ENCODE peak calls at places on chromosomes 4 and X, in four cellular contexts. Z, S, V and H are unnamed samples.
A peak's percentile ranks its signal among the peaks of the same experiment; 100 is the strongest.

GRCh38 chr4:38164346-38164745 is 204.1 kb downstream of the PTTG2 start:
- DNase-seq in S (no peak), Z (no peak), V (no peak), H (no peak)

GRCh38 chrX:13077168-13077567 is 32.7 kb upstream of the FAM9C start:
- DNase-seq in Z (no peak), S (no peak), V (no peak), H (no peak)

GRCh38 chrX:14497184-14497666 is 32.1 kb upstream of the GLRA2 start:
- DNase-seq in Z (no peak), S (no peak), V (no peak), H (no peak)

GRCh38 chr4:123750044-123750443 is 353.4 kb downstream of the SPRY1 start:
- DNase-seq in V (no peak), Z (no peak), S (no peak), H (no peak)

GRCh38 chrX:103063918-103064434 is at the start of gene BEX1:
- DNase-seq in Z (peak; percentile 33), V (no peak), S (no peak), H (peak; percentile 57)

GRCh38 chrX:16207631-16208030 is 40.4 kb downstream of the MAGEB17 start:
- DNase-seq in V (no peak), S (no peak), Z (no peak), H (no peak)

GRCh38 chr4:10716163-10716562 is 31.6 kb upstream of the CLNK start:
- DNase-seq in S (no peak), Z (no peak), V (no peak), H (no peak)

GRCh38 chrX:72421797-72422196 is 116.1 kb upstream of the CITED1 start:
- DNase-seq in Z (no peak), V (no peak), S (no peak), H (no peak)

GRCh38 chr4:142130636-142131035 is 494.3 kb downstream of the IL15 start:
- DNase-seq in S (no peak), Z (no peak), V (no peak), H (no peak)

GRCh38 chrX:9562851-9563250 is 98.0 kb downstream of the TBL1X start:
- DNase-seq in Z (no peak), S (no peak), V (no peak), H (no peak)

GRCh38 chrX:111361751-111362150 is 50.2 kb downstream of the DCX start:
- DNase-seq in Z (no peak), V (no peak), S (no peak), H (no peak)

GRCh38 chrX:101079736-101080135 is 1.1 kb downstream of the TMEM35A start:
- DNase-seq in Z (no peak), V (no peak), S (no peak), H (no peak)

GRCh38 chrX:16870861-16871584 is 861 bp upstream of the RBBP7 start:
- DNase-seq in V (peak; percentile 33), S (peak; percentile 45), Z (peak; percentile 9), H (peak; percentile 33)

GRCh38 chrX:13658602-13659001 is 5.7 kb downstream of the TCEANC start:
- DNase-seq in V (no peak), Z (no peak), S (no peak), H (no peak)

GRCh38 chrX:65750674-65751469 is 83.4 kb downstream of the MSN start:
- DNase-seq in V (no peak), Z (no peak), S (no peak), H (no peak)

GRCh38 chr4:24978291-24979072 is 52.3 kb downstream of the LGI2 start:
- DNase-seq in S (no peak), V (no peak), Z (no peak), H (no peak)

GRCh38 chrX:17082831-17083230 is 136.4 kb downstream of the REPS2 start:
- DNase-seq in V (no peak), Z (no peak), S (no peak), H (no peak)

GRCh38 chrX:2627272-2627867 is 63.7 kb upstream of the CD99 start:
- DNase-seq in Z (no peak), V (no peak), S (no peak), H (peak; percentile 18)

GRCh38 chr4:24980064-24980690 is 50.6 kb downstream of the LGI2 start:
- DNase-seq in Z (peak; percentile 66), S (no peak), V (no peak), H (peak; percentile 32)

GRCh38 chr4:7960017-7960789 is 20.5 kb upstream of the AFAP1 start:
- DNase-seq in S (no peak), Z (no peak), V (no peak), H (no peak)

GRCh38 chr4:66767442-66767841 is 777.9 kb downstream of the CENPC start:
- DNase-seq in V (no peak), Z (no peak), S (no peak), H (no peak)

GRCh38 chrX:108018659-108019381 is 26.0 kb upstream of the VSIG1 start:
- DNase-seq in V (no peak), S (no peak), Z (no peak), H (no peak)

GRCh38 chr4:76053730-76054129 is 17.9 kb upstream of the CXCL11 start:
- DNase-seq in V (no peak), Z (no peak), S (no peak), H (no peak)

GRCh38 chr4:17811078-17811603 is 362 bp downstream of the NCAPG start:
- DNase-seq in V (no peak), S (no peak), Z (no peak), H (no peak)

GRCh38 chrX:489805-490204 is 103.1 kb upstream of the PPP2R3B start:
- DNase-seq in Z (no peak), S (no peak), V (no peak), H (no peak)

GRCh38 chr4:54224960-54225670 is 4.0 kb upstream of the PDGFRA start:
- DNase-seq in Z (peak; percentile 13), V (no peak), S (no peak), H (no peak)

GRCh38 chr4:81781824-81782223 is 310.1 kb upstream of the RASGEF1B start:
- DNase-seq in Z (no peak), S (no peak), V (no peak), H (no peak)

GRCh38 chrX:10648608-10649007 is 28.2 kb upstream of the MID1 start:
- DNase-seq in V (no peak), Z (no peak), S (no peak), H (no peak)

GRCh38 chr4:3851211-3851610 is 85.0 kb downstream of the ADRA2C start:
- DNase-seq in S (no peak), V (no peak), Z (no peak), H (no peak)

GRCh38 chrX:41478397-41478911 is 31.3 kb downstream of the NYX start:
- DNase-seq in S (no peak), Z (no peak), V (no peak), H (no peak)

GRCh38 chr4:11597506-11597905 is 168.8 kb upstream of the HS3ST1 start:
- DNase-seq in S (no peak), V (no peak), Z (no peak), H (no peak)

GRCh38 chr4:110198472-110199419 is at the start of gene ELOVL6:
- DNase-seq in V (no peak), Z (peak; percentile 63), S (peak; percentile 34), H (peak; percentile 36)

GRCh38 chr4:962231-963208 is 10.8 kb downstream of the DGKQ start:
- DNase-seq in V (no peak), S (no peak), Z (no peak), H (no peak)

GRCh38 chrX:54444752-54445151 is 4.5 kb downstream of the TSR2 start:
- DNase-seq in V (no peak), Z (no peak), S (no peak), H (no peak)

GRCh38 chrX:54449929-54450328 is 9.7 kb downstream of the TSR2 start:
- DNase-seq in Z (no peak), V (no peak), S (no peak), H (no peak)

GRCh38 chrX:54442790-54443189 is 2.6 kb downstream of the TSR2 start:
- DNase-seq in V (no peak), S (no peak), Z (no peak), H (no peak)

GRCh38 chrX:54446084-54446483 is 5.9 kb downstream of the TSR2 start:
- DNase-seq in S (no peak), V (no peak), Z (no peak), H (no peak)

GRCh38 chrX:54447461-54447860 is 7.3 kb downstream of the TSR2 start:
- DNase-seq in V (no peak), Z (no peak), S (no peak), H (no peak)
- TF ChIP-seq CTCF in V (no peak), Z (no peak), S (no peak), H (peak; percentile 32)

DNA sequence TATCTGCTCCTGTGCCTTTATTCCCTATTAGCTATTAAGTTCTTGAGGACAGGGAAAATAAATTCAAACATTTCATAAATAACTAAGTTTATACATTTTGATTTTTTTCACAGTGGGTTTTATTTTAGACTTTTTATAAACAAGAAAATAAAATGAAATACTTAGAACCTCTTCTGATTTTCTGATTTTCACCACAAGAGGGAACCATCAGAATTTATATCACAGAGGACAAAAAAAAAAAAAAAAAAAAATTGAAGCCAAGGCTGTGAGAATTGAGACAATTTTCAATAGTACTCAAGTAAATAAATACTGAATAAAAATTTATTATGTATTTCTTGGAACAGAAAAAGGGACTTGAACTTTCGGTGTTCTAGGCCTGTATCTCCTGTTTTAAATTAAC is 288.1 kb downstream of the SH3BGRL start:
- DNase-seq in Z (no peak), S (no peak), V (no peak), H (no peak)
- TF ChIP-seq CTCF in Z (peak; percentile 40), S (peak; percentile 66), V (no peak), H (peak; percentile 17)

GRCh38 chr4:6873792-6874461 is 35.7 kb upstream of the TBC1D14 start:
- DNase-seq in V (no peak), Z (peak; percentile 75), S (no peak), H (peak; percentile 56)
- TF ChIP-seq CTCF in V (peak; percentile 46), Z (peak; percentile 79), S (peak; percentile 64), H (peak; percentile 77)

GRCh38 chr4:139281212-139281611 is 1.2 kb upstream of the MGARP start:
- DNase-seq in V (no peak), S (no peak), Z (no peak), H (no peak)
- TF ChIP-seq CTCF in V (no peak), S (no peak), Z (peak; percentile 29), H (peak; percentile 29)

GRCh38 chrX:155266446-155266845 is 2.2 kb upstream of the RAB39B start:
- DNase-seq in Z (no peak), V (no peak), S (no peak), H (no peak)
- TF ChIP-seq CTCF in Z (no peak), V (no peak), S (no peak), H (no peak)

GRCh38 chr4:113967687-113968086 is 11.8 kb downstream of the ARSJ start:
- DNase-seq in V (no peak), S (no peak), Z (no peak), H (no peak)
- TF ChIP-seq CTCF in V (no peak), S (no peak), Z (no peak), H (no peak)